ENCODE peak calls at places on chromosomes 7 and 10, in nine cellular contexts. B is prostate gland, G is adrenal gland, I is OCI-LY7, F is neural crest cell, J is GM20000, A is RWPE1, U is HepG2, X is breast epithelium. O is an unnamed sample.

GRCh38 chr10:96304241-96304640 is at the start of gene DNTT:
- DNase-seq in B (no peak), G (no peak), I (no peak), F (no peak), J (no peak), A (no peak), U (no peak), X (no peak), O (no peak)

GRCh38 chr7:96144260-96144526 is 177.7 kb downstream of the SLC25A13 start:
- DNase-seq in B (no peak), G (no peak), I (no peak), F (no peak), J (no peak), A (no peak), U (no peak), X (no peak), O (no peak)

GRCh38 chr7:69078997-69079769 is 519.1 kb upstream of the AUTS2 start:
- DNase-seq in B (peak; percentile 14), G (no peak), I (no peak), F (no peak), J (no peak), A (no peak), U (no peak), X (no peak), O (no peak)

GRCh38 chr10:120559800-120560199 is 102.8 kb downstream of the PLPP4 start:
- DNase-seq in B (no peak), G (no peak), I (no peak), F (no peak), J (no peak), A (no peak), U (no peak), X (no peak), O (no peak)

GRCh38 chr7:39741942-39742623 is 118.7 kb downstream of the RALA start:
- DNase-seq in B (no peak), G (no peak), I (no peak), F (peak; percentile 33), J (no peak), A (peak; percentile 66), U (no peak), X (no peak), O (no peak)

GRCh38 chr7:127477285-127478039 is 85.0 kb upstream of the ZNF800 start:
- DNase-seq in B (no peak), G (no peak), I (no peak), F (no peak), J (no peak), A (no peak), U (no peak), X (no peak), O (no peak)

GRCh38 chr7:106069471-106070200 is 42.5 kb downstream of the SYPL1 start:
- DNase-seq in B (no peak), G (no peak), I (no peak), F (no peak), J (no peak), A (no peak), U (no peak), X (no peak), O (no peak)

GRCh38 chr10:29424017-29424416 is 135.1 kb downstream of the LYZL1 start:
- DNase-seq in B (no peak), G (no peak), I (no peak), F (no peak), J (no peak), A (no peak), U (no peak), X (no peak), O (no peak)

GRCh38 chr7:40647719-40648118 is 512.9 kb downstream of the SUGCT start:
- DNase-seq in B (no peak), G (no peak), I (no peak), F (no peak), J (no peak), A (no peak), U (no peak), X (no peak), O (no peak)

GRCh38 chr7:88111136-88111748 is 108.6 kb downstream of the SRI start:
- DNase-seq in B (no peak), G (no peak), I (peak; percentile 49), F (no peak), J (peak; percentile 34), A (peak; percentile 39), U (peak; percentile 35), X (no peak), O (peak; percentile 7)

DNA sequence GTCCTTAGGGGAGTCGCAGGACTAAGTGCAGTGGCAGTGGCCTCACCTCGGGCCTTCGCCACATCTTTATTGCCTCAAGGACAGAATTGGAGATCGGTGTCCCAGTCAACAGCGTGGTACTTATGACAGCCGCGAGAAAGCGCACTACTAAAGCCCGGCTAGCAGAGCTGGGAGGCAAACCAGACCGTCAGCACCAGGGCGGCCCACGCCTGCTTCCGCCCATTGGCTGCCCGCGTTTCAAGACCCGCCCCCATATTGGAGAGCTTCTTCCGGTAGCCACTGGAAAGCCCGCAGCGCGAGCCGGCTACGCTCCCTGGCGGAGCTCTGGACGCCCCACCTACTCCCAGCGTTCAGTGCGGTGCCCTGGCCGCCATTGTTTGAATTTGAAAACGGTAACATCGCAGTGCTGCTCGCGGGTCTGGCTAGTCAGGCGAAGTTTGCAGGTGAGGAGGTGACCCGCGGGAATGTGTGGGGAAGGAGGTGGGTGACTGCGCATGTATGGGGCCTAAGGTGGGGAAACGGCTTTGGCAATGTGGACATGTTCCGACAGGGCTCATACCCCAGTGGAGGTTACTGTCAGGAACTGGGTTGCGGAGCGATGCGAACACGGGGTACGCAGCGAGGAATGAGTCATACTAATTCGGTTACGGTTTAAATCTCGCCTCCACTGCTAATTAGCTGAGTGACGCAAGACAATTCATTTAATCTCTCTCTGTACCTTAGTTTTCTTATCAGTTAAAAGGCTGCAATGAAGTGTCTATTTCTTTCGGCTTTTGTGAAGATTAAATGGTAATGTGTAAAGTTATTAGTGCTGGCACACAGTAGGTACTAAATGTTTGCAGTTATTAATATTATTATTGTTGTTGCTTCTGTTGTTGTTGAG is at the start of gene KIF20B:
- DNase-seq in B (peak; percentile 95), G (peak; percentile 97), I (peak; percentile 97), F (peak; percentile 90), J (peak; percentile 92), A (peak; percentile 98), U (peak; percentile 94), X (peak; percentile 91), O (peak; percentile 87)
- TF ChIP-seq CTCF in B (peak; percentile 58), G (peak; percentile 56), I (peak; percentile 30), F (peak; percentile 55), J (peak; percentile 15), A (peak; percentile 28), U (peak; percentile 81), X (peak; percentile 18), O (peak; percentile 43)

GRCh38 chr10:98858525-98858924 is 377.1 kb downstream of the HPSE2 start:
- DNase-seq in B (no peak), G (no peak), I (no peak), F (no peak), J (no peak), A (no peak), U (peak; percentile 3), X (no peak), O (no peak)
- TF ChIP-seq CTCF in B (no peak), G (no peak), I (peak; percentile 56), F (peak; percentile 36), J (no peak), A (no peak), U (peak; percentile 14), X (no peak), O (no peak)

DNA sequence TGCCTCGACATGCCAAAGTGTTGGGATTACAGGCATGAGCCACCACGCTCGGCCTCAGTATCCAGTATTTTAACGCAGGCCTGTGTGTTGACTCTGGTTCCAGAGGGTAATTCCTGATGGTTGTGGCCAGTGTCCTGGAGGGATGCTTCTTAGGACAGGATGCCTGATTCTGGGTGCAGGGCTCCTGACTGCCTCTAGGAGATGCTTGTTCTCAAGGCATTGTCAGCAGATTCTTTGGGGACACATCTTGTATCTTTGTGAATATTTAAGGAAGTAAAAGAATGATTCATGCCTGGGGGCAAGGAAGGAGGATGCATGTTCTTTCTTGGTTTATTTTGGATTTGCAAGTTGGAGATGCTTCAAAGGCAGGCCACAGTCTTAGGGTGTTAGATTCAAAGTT is 2.2 kb downstream of the ZDHHC4 start:
- DNase-seq in B (no peak), G (no peak), I (peak; percentile 59), F (no peak), J (no peak), A (no peak), U (peak; percentile 23), X (no peak), O (no peak)
- TF ChIP-seq CTCF in B (no peak), G (no peak), I (peak; percentile 62), F (peak; percentile 29), J (no peak), A (no peak), U (peak; percentile 19), X (no peak), O (no peak)

GRCh38 chr10:34524369-34525091 is 290.6 kb downstream of the PARD3 start:
- DNase-seq in B (no peak), G (no peak), I (no peak), F (no peak), J (no peak), A (no peak), U (no peak), X (no peak), O (no peak)

GRCh38 chr10:34530778-34531177 is 284.3 kb downstream of the PARD3 start:
- DNase-seq in B (no peak), G (no peak), I (no peak), F (no peak), J (no peak), A (no peak), U (peak; percentile 72), X (no peak), O (no peak)

GRCh38 chr10:34526186-34526585 is 288.9 kb downstream of the PARD3 start:
- DNase-seq in B (no peak), G (no peak), I (no peak), F (no peak), J (no peak), A (no peak), U (no peak), X (no peak), O (no peak)

GRCh38 chr10:34528320-34528719 is 286.8 kb downstream of the PARD3 start:
- DNase-seq in B (no peak), G (peak; percentile 48), I (no peak), F (no peak), J (no peak), A (peak; percentile 77), U (peak; percentile 41), X (no peak), O (peak; percentile 54)

DNA sequence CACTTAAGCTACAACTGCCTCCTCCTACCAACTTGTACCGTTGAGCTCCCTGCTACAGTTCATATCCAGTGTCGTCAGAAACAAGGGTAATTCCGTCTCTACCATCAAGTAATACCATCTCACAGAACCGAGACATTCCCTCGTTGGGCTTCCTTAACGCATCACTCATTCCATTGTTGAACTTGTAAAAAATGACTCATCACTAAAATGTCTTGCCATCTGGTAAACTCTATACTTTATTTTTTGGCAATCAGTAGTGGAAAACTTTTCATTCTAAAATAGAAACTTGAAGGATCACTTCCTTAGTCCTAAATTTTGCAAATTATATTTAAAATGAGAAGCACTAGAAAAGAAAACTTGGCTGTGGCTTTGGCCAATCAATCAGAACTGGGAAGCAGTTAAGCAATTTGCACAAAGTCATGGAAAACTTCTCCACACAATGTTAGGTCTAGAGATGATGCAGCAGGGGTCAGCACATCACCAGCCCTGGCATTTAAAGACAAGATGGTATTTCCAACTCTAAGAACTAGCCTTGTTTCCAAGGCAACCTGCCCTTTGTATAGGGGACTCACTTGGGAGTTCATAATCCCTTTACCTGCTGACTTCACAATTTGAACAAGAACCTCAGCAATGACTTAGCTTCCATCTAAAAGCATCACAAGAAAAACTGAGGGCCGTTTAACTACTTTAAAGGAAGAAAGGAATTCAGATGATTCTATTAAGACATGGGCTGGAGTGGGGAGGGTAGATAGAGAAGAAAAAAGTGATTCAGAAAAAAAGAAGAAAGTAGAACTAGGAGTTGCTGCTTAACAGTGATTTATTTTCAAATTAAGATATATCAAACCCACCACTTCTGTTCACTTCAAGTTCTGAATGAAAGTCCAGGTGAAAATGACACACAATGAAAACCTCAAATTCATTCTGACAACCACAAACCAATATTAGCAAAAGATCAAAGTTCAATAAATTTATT is 288.1 kb downstream of the PARD3 start:
- DNase-seq in B (no peak), G (peak; percentile 45), I (no peak), F (no peak), J (no peak), A (peak; percentile 60), U (no peak), X (no peak), O (peak; percentile 80)
- TF ChIP-seq CTCF in B (no peak), G (peak; percentile 40), I (no peak), F (no peak), J (no peak), A (peak; percentile 28), U (peak; percentile 14), X (no peak), O (peak; percentile 34)

O was measured in AG09319.